ENCODE peak calls at places on chromosomes 12 and 14, in ten cellular contexts. D, K, X, B, G, P, L, T, V and H are unnamed samples.

GRCh38 chr14:74425525-74426201 is 347 bp downstream of the SYNDIG1L start:
- DNase-seq in D (peak), K (no peak), X (peak), B (peak), G (no peak), P (no peak), L (peak), T (no peak), V (no peak), H (peak)

GRCh38 chr12:93572712-93573551 is 457 bp downstream of the SOCS2 start:
- DNase-seq in D (peak), K (no peak), X (peak), B (peak), G (no peak), P (no peak), L (peak), T (no peak), V (no peak), H (no peak)

GRCh38 chr14:80356413-80356812 is 145.1 kb upstream of the DIO2 start:
- DNase-seq in D (peak), K (peak), X (peak), B (no peak), G (peak), P (no peak), L (peak), T (no peak), V (no peak), H (peak)

GRCh38 chr12:51961834-51962233 is 10.3 kb downstream of the ACVR1B start:
- DNase-seq in D (no peak), K (no peak), X (no peak), B (no peak), G (peak), P (peak), L (peak), T (no peak), V (no peak), H (no peak)

GRCh38 chr12:8554451-8555195 is 13.9 kb upstream of the CLEC4E start:
- DNase-seq in D (no peak), K (peak), X (no peak), B (no peak), G (no peak), P (no peak), L (peak), T (no peak), V (no peak), H (peak)

GRCh38 chr12:13980548-13981295 is 680 bp downstream of the GRIN2B start:
- DNase-seq in D (peak), K (peak), X (peak), B (no peak), G (no peak), P (no peak), L (no peak), T (no peak), V (no peak), H (no peak)

GRCh38 chr14:58488550-58488949 is 61.0 kb downstream of the KIAA0586 start:
- DNase-seq in D (no peak), K (no peak), X (no peak), B (no peak), G (no peak), P (no peak), L (peak), T (no peak), V (no peak), H (peak)

GRCh38 chr12:57632898-57633825 is at the start of gene B4GALNT1:
- DNase-seq in D (peak), K (peak), X (peak), B (peak), G (no peak), P (peak), L (peak), T (no peak), V (no peak), H (peak)

GRCh38 chr14:38992067-38992835 is 110.8 kb downstream of the SEC23A start:
- DNase-seq in D (no peak), K (no peak), X (no peak), B (no peak), G (no peak), P (no peak), L (peak), T (no peak), V (no peak), H (no peak)

GRCh38 chr12:73531752-73532151 is 1005.9 kb upstream of the ATXN7L3B start:
- DNase-seq in D (no peak), K (no peak), X (no peak), B (no peak), G (no peak), P (no peak), L (no peak), T (no peak), V (no peak), H (no peak)

DNA sequence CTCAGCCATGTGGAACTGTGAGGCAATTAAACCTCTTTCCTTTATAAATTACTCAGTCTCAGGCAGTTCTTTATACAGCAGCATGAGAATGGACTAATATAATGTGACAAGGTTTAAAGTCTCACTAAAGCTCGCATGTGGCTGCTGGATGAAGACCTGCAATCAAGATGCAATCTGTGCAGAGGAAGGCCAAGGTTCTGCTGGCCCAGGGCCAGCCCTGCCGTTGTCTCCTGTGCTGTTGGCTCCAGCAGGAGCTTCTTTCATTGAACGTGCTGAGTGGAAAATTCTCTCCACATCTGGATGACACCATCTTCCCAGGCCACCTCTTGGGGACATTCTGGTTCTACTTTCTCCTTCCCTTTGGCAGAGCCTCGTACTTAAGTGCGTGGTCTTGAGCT is 742.2 kb downstream of the VRK1 start:
- DNase-seq in D (no peak), K (no peak), X (no peak), B (no peak), G (no peak), P (no peak), L (no peak), T (no peak), V (no peak), H (no peak)
- TF ChIP-seq MAX in D (no peak), K (no peak), X (no peak), B (no peak), G (no peak), P (no peak), L (no peak), T (no peak), V (no peak), H (no peak)

DNA sequence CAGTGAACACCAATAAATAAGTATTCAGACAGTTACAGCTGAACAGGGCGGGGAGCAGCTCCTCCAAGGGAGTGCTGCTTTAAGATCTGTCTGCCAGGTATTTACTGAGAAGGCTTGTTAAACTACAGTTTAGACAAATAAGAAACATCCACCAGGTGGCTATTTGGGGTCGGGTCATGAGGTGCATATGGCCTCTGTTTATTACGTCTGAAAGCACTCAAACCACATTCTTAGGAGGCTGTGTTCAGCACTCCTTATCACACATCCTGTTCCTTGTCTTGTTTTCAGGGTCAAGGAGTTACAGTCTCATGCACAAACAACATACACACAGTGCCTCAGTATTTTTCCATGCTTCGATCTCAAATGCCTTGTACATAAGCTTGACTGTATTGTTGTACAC is 78.8 kb downstream of the KCNMB4 start:
- DNase-seq in D (no peak), K (no peak), X (no peak), B (no peak), G (no peak), P (no peak), L (peak), T (no peak), V (no peak), H (no peak)
- TF ChIP-seq MAX in D (no peak), K (no peak), X (no peak), B (no peak), G (no peak), P (no peak), L (no peak), T (no peak), V (no peak), H (no peak)

GRCh38 chr12:44117368-44117767 is 281.5 kb downstream of the TMEM117 start:
- DNase-seq in D (no peak), K (no peak), X (no peak), B (no peak), G (no peak), P (no peak), L (no peak), T (no peak), V (no peak), H (no peak)
- TF ChIP-seq MAX in D (no peak), K (no peak), X (no peak), B (no peak), G (no peak), P (no peak), L (no peak), T (no peak), V (no peak), H (no peak)

GRCh38 chr14:82855912-82856381 is 1322.3 kb upstream of the SEL1L start:
- DNase-seq in D (no peak), K (no peak), X (peak), B (no peak), G (no peak), P (no peak), L (peak), T (no peak), V (no peak), H (peak)
- TF ChIP-seq MAX in D (no peak), K (no peak), X (no peak), B (no peak), G (no peak), P (no peak), L (no peak), T (no peak), V (no peak), H (no peak)

GRCh38 chr12:103705927-103706326 is 118.9 kb downstream of the STAB2 start:
- DNase-seq in D (no peak), K (peak), X (peak), B (no peak), G (peak), P (peak), L (no peak), T (no peak), V (no peak), H (peak)
- TF ChIP-seq MAX in D (no peak), K (no peak), X (no peak), B (no peak), G (no peak), P (no peak), L (no peak), T (no peak), V (no peak), H (no peak)

GRCh38 chr12:62846506-62846905 is 88.4 kb downstream of the PPM1H start:
- DNase-seq in D (no peak), K (no peak), X (no peak), B (no peak), G (no peak), P (no peak), L (no peak), T (no peak), V (no peak), H (no peak)
- TF ChIP-seq MAX in D (no peak), K (no peak), X (no peak), B (no peak), G (no peak), P (no peak), L (no peak), T (no peak), V (no peak), H (no peak)

DNA sequence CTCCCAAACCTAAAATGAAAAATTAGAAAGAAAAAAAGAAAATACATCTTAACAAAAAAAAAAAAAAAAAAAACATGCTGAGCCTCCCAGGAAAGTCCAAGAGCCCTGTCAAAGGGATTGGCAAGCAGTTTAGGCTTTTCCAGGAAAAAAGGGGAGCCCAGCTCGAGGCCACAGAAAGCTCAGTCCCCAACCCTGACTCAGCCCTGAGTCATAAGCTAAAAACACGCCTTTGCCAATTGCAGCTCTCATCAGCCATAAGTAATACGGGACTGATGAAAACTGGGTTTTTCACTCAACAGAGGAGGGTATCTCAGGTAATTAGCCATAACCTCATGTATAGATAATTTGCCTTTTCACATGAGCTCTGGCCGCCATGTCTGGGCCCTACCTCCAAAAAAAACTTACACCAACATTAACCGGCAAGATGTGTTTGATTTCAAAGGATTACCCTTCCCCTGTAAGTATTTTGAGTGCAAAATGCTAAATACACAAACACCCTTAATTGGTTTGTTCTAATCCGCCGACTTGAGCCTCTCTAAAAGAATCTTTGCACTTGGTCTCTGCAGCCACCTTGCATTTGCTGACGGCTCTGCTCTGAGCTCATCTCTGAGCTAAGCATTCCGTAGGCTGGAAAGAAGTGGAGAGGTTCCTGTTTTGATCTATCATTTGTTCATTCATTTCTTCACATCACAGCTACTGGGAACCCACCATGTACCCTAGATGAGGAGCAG is 319.2 kb downstream of the BCL11B start:
- DNase-seq in D (no peak), K (peak), X (no peak), B (no peak), G (no peak), P (peak), L (no peak), T (no peak), V (no peak), H (peak)
- TF ChIP-seq MAX in D (no peak), K (peak), X (no peak), B (no peak), G (no peak), P (no peak), L (no peak), T (no peak), V (no peak), H (no peak)

GRCh38 chr14:100288382-100289185 is 17.7 kb downstream of the SLC25A29 start:
- DNase-seq in D (peak), K (no peak), X (peak), B (no peak), G (no peak), P (no peak), L (no peak), T (no peak), V (no peak), H (no peak)
- TF ChIP-seq MAX in D (no peak), K (no peak), X (no peak), B (no peak), G (no peak), P (no peak), L (no peak), T (no peak), V (no peak), H (no peak)

DNA sequence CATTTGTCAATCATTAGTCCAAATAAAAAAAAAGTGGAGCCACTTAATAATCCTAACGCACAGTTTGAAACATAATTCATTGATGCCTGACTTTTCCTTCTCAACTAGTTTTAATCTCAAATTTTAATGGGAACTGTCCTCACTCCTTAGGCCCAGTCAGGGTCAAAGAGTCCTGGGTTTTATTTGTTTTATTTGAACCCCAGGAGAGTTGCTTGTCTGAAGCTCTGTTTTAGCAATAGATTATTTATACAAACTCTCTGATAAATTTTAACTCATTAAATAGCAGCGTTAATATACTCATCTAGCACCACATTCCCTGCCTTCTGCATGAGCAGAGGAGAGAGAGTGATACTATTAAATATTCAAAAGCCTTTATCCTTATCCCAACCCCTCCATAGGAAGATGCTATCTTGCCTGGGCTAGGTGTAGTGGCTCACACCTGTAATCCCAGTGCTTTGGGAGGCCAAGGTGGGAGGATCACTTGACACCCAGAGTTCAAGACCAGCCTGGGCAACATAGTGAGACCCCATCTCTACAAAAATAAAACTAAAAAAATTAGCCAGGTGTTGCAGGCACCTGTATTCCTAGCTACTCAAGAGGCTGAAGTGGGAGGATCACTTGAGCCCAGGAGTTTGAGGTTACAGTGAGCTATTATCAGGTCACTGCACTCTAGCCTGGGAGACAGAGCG is 14.5 kb upstream of the DUSP6 start:
- DNase-seq in D (no peak), K (no peak), X (no peak), B (no peak), G (no peak), P (no peak), L (no peak), T (no peak), V (no peak), H (no peak)
- TF ChIP-seq MAX in D (no peak), K (no peak), X (no peak), B (no peak), G (no peak), P (no peak), L (no peak), T (no peak), V (no peak), H (no peak)